ENCODE peak calls at places on chromosome 6, in ten cellular contexts. Y, J, S, X, Z, U, B, W, E and C are unnamed samples.

GRCh38 chr6:43963203-43963602 is 164.0 kb downstream of the MRPL14 start:
- DNase-seq in Y (no peak), J (no peak), S (no peak), X (no peak), Z (no peak), U (no peak), B (no peak), W (no peak), E (no peak), C (no peak)

GRCh38 chr6:72218125-72218524 is 331.8 kb downstream of the RIMS1 start:
- DNase-seq in Y (no peak), J (no peak), S (peak), X (peak), Z (peak), U (peak), B (no peak), W (no peak), E (peak), C (no peak)

GRCh38 chr6:149934249-149935156 is 7.3 kb upstream of the ULBP2 start:
- DNase-seq in Y (peak), J (peak), S (peak), X (peak), Z (peak), U (peak), B (peak), W (peak), E (peak), C (no peak)

GRCh38 chr6:97304701-97305100 is 21.7 kb upstream of the MMS22L start:
- DNase-seq in Y (no peak), J (no peak), S (peak), X (no peak), Z (no peak), U (no peak), B (no peak), W (no peak), E (no peak), C (no peak)

GRCh38 chr6:147699637-147700036 is 191.1 kb downstream of the SAMD5 start:
- DNase-seq in Y (no peak), J (no peak), S (peak), X (peak), Z (no peak), U (peak), B (no peak), W (no peak), E (no peak), C (no peak)

GRCh38 chr6:52499681-52500239 is 77.1 kb downstream of the TRAM2 start:
- DNase-seq in Y (no peak), J (no peak), S (no peak), X (no peak), Z (no peak), U (peak), B (no peak), W (no peak), E (no peak), C (no peak)

GRCh38 chr6:13724174-13724573 is 12.5 kb upstream of the RANBP9 start:
- DNase-seq in Y (no peak), J (no peak), S (peak), X (no peak), Z (no peak), U (peak), B (no peak), W (no peak), E (no peak), C (no peak)

GRCh38 chr6:3228791-3229565 is 1.5 kb upstream of the TUBB2B start:
- DNase-seq in Y (peak), J (no peak), S (no peak), X (no peak), Z (peak), U (no peak), B (no peak), W (no peak), E (peak), C (no peak)

GRCh38 chr6:33716890-33717632 is 5.6 kb upstream of the UQCC2 start:
- DNase-seq in Y (peak), J (no peak), S (no peak), X (no peak), Z (no peak), U (no peak), B (no peak), W (no peak), E (no peak), C (no peak)

GRCh38 chr6:151803743-151804142 is 3.7 kb upstream of the ESR1 start:
- DNase-seq in Y (no peak), J (no peak), S (no peak), X (no peak), Z (no peak), U (no peak), B (no peak), W (no peak), E (no peak), C (no peak)

GRCh38 chr6:159217595-159218275 is 48.5 kb downstream of the FNDC1 start:
- DNase-seq in Y (peak), J (no peak), S (peak), X (peak), Z (peak), U (peak), B (peak), W (no peak), E (peak), C (peak)

GRCh38 chr6:79385893-79386292 is 151.3 kb downstream of the LCA5 start:
- DNase-seq in Y (no peak), J (no peak), S (no peak), X (peak), Z (no peak), U (peak), B (no peak), W (no peak), E (no peak), C (no peak)

GRCh38 chr6:17730078-17730704 is 23.5 kb upstream of the NUP153 start:
- DNase-seq in Y (no peak), J (no peak), S (no peak), X (no peak), Z (no peak), U (no peak), B (no peak), W (no peak), E (no peak), C (no peak)

GRCh38 chr6:159104163-159104885 is 59.5 kb upstream of the TAGAP start:
- DNase-seq in Y (peak), J (peak), S (peak), X (peak), Z (peak), U (peak), B (peak), W (no peak), E (peak), C (no peak)

GRCh38 chr6:105272783-105273182 is 93.0 kb upstream of the POPDC3 start:
- DNase-seq in Y (no peak), J (no peak), S (peak), X (peak), Z (peak), U (peak), B (no peak), W (no peak), E (no peak), C (peak)

GRCh38 chr6:64803470-64804166 is 903.4 kb downstream of the EYS start:
- DNase-seq in Y (no peak), J (no peak), S (no peak), X (no peak), Z (no peak), U (no peak), B (no peak), W (no peak), E (no peak), C (no peak)

GRCh38 chr6:2770171-2770570 is 5.0 kb downstream of the WRNIP1 start:
- DNase-seq in Y (no peak), J (no peak), S (no peak), X (no peak), Z (peak), U (peak), B (no peak), W (no peak), E (peak), C (no peak)

GRCh38 chr6:40852667-40853383 is 186.2 kb downstream of the UNC5CL start:
- DNase-seq in Y (no peak), J (no peak), S (peak), X (peak), Z (peak), U (no peak), B (no peak), W (no peak), E (no peak), C (no peak)

GRCh38 chr6:46393161-46393939 is 97.9 kb downstream of the RCAN2 start:
- DNase-seq in Y (no peak), J (no peak), S (no peak), X (no peak), Z (no peak), U (no peak), B (no peak), W (no peak), E (no peak), C (no peak)

GRCh38 chr6:167441653-167442644 is 117.1 kb downstream of the TTLL2 start:
- DNase-seq in Y (peak), J (no peak), S (peak), X (no peak), Z (peak), U (no peak), B (no peak), W (no peak), E (peak), C (no peak)

GRCh38 chr6:42453649-42454427 is 2.1 kb upstream of the TRERF1 start:
- DNase-seq in Y (peak), J (no peak), S (peak), X (peak), Z (peak), U (peak), B (no peak), W (peak), E (peak), C (no peak)

GRCh38 chr6:144390886-144391285 is 105.8 kb downstream of the UTRN start:
- DNase-seq in Y (no peak), J (no peak), S (no peak), X (peak), Z (no peak), U (no peak), B (no peak), W (no peak), E (no peak), C (no peak)

GRCh38 chr6:99629293-99629692 is 22.7 kb downstream of the PRDM13 start:
- DNase-seq in Y (no peak), J (no peak), S (no peak), X (no peak), Z (no peak), U (no peak), B (no peak), W (no peak), E (no peak), C (no peak)

GRCh38 chr6:142874676-142875075 is 70.3 kb downstream of the HIVEP2 start:
- DNase-seq in Y (no peak), J (no peak), S (no peak), X (no peak), Z (no peak), U (no peak), B (no peak), W (no peak), E (no peak), C (no peak)

GRCh38 chr6:108650781-108651180 is 90.1 kb downstream of the FOXO3 start:
- DNase-seq in Y (no peak), J (no peak), S (peak), X (peak), Z (no peak), U (peak), B (no peak), W (no peak), E (no peak), C (no peak)

GRCh38 chr6:54085047-54085446 is 26.2 kb upstream of the MLIP start:
- DNase-seq in Y (no peak), J (no peak), S (no peak), X (no peak), Z (no peak), U (no peak), B (no peak), W (no peak), E (no peak), C (no peak)

GRCh38 chr6:4603291-4603690 is 172.9 kb upstream of the CDYL start:
- DNase-seq in Y (no peak), J (no peak), S (peak), X (peak), Z (no peak), U (peak), B (peak), W (peak), E (no peak), C (no peak)

GRCh38 chr6:16723833-16724232 is 37.4 kb downstream of the ATXN1 start:
- DNase-seq in Y (no peak), J (no peak), S (peak), X (peak), Z (peak), U (peak), B (peak), W (no peak), E (no peak), C (peak)

GRCh38 chr6:136501514-136501913 is 48.7 kb downstream of the MAP7 start:
- DNase-seq in Y (no peak), J (no peak), S (no peak), X (no peak), Z (no peak), U (no peak), B (no peak), W (no peak), E (no peak), C (no peak)